ENCODE peak calls at places on chromosomes 1 and 21, in four cellular contexts. X is upper lobe of right lung; G is activated naive CD8-positive, alpha-beta T cell treated with anti-CD3 and anti-CD28 coated beads for 36 hours; P is activated CD4-positive, alpha-beta T cell treated with anti-CD3 and anti-CD28 coated beads, Interleukin-2, amount 50 U/mL, for 1 hour. F is an unnamed sample.

GRCh38 chr1:11413907-11414495 is 65.0 kb upstream of the DISP3 start:
- DNase-seq in X (no peak), G (no peak), P (no peak), F (no peak)

GRCh38 chr1:17199267-17200044 is 5.5 kb upstream of the PADI1 start:
- DNase-seq in X (peak; percentile 28), G (peak; percentile 18), P (no peak), F (no peak)

GRCh38 chr1:111735321-111735720 is 3.9 kb downstream of the INKA2 start:
- DNase-seq in X (no peak), G (no peak), P (no peak), F (no peak)

GRCh38 chr1:214700381-214700780 is 97.4 kb downstream of the CENPF start:
- DNase-seq in X (no peak), G (no peak), P (no peak), F (no peak)

GRCh38 chr1:53697671-53698380 is 41.1 kb downstream of the GLIS1 start:
- DNase-seq in X (no peak), G (no peak), P (no peak), F (no peak)

GRCh38 chr1:201649776-201650607 is 111.1 kb downstream of the NAV1 start:
- DNase-seq in X (peak; percentile 88), G (no peak), P (no peak), F (no peak)

GRCh38 chr1:58487002-58487401 is 59.5 kb downstream of the OMA1 start:
- DNase-seq in X (no peak), G (no peak), P (no peak), F (no peak)

GRCh38 chr21:45957986-45958610 is 23.5 kb upstream of the COL6A1 start:
- DNase-seq in X (no peak), G (no peak), P (no peak), F (no peak)

GRCh38 chr1:100721502-100722205 is 2.1 kb downstream of the VCAM1 start:
- DNase-seq in X (no peak), G (no peak), P (no peak), F (no peak)

GRCh38 chr1:197336571-197336970 is 68.5 kb downstream of the CRB1 start:
- DNase-seq in X (no peak), G (no peak), P (no peak), F (no peak)

F was measured in HEK293T.